ENCODE peak calls at places on chromosomes 11 and 22, in eight cellular contexts. N is neuronal stem cell, B is A549, S is substantia nigra, J is IMR-90, E is epithelial cell of prostate, D is PC-3, R is cardiac muscle cell. O is an unnamed sample.

GRCh38 chr11:121063728-121064127 is 37.3 kb upstream of the TECTA start:
- DNase-seq in N (no peak), B (peak; percentile 3), S (no peak), J (no peak), E (no peak), D (peak; percentile 45), R (no peak), O (no peak)

GRCh38 chr11:10026514-10026913 is 267.5 kb downstream of the SBF2 start:
- DNase-seq in N (no peak), B (no peak), S (no peak), J (peak; percentile 77), E (no peak), D (peak; percentile 20), R (peak; percentile 81), O (no peak)

GRCh38 chr11:117042689-117043088 is 55.5 kb downstream of the SIK3 start:
- DNase-seq in N (no peak), B (no peak), S (no peak), J (no peak), E (no peak), D (no peak), R (no peak), O (no peak)

GRCh38 chr11:113408206-113408605 is 20.6 kb downstream of the ANKK1 start:
- DNase-seq in N (no peak), B (no peak), S (no peak), J (no peak), E (no peak), D (no peak), R (no peak), O (no peak)

GRCh38 chr11:47714554-47715081 is 551 bp downstream of the AGBL2 start:
- DNase-seq in N (peak; percentile 3), B (peak; percentile 11), S (no peak), J (no peak), E (no peak), D (no peak), R (peak; percentile 22), O (no peak)

GRCh38 chr22:26318975-26319374 is 110.1 kb upstream of the ASPHD2 start:
- DNase-seq in N (no peak), B (no peak), S (no peak), J (no peak), E (no peak), D (peak; percentile 32), R (no peak), O (peak; percentile 21)

GRCh38 chr11:47437746-47438418 is 11.1 kb downstream of the RAPSN start:
- DNase-seq in N (no peak), B (no peak), S (peak; percentile 6), J (no peak), E (no peak), D (no peak), R (no peak), O (no peak)

GRCh38 chr22:43151251-43152000 is at the start of gene TSPO:
- DNase-seq in N (peak; percentile 14), B (peak; percentile 40), S (peak; percentile 67), J (peak; percentile 19), E (no peak), D (peak; percentile 39), R (peak; percentile 59), O (no peak)

GRCh38 chr11:72773291-72773690 is 20.6 kb downstream of the STARD10 start:
- DNase-seq in N (no peak), B (no peak), S (no peak), J (peak; percentile 93), E (peak; percentile 48), D (peak; percentile 44), R (peak; percentile 86), O (peak; percentile 88)

GRCh38 chr11:81647374-81647773 is 1086.3 kb downstream of the FAM181B start:
- DNase-seq in N (no peak), B (no peak), S (no peak), J (no peak), E (no peak), D (no peak), R (no peak), O (no peak)

DNA sequence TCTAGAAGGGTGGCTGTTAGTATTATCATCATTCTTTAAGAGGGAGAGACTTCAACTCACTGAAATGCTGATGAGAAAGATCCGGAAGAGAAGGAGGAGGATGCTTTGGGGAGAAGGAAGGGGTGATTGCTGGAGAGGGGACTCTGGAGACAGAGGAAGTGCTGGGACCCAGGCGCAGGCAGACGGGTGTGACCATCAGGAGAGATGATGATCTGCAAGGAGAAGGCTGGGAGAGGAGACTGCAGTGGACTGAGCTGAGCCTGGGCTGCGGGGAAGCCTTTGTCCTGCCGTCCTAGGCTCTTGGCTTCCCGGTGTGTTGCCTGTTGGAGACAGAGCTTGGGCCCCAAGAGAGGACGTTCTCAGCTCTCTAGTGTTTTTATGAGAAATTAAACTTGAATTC is 22.6 kb downstream of the RASD2 start:
- DNase-seq in N (no peak), B (no peak), S (no peak), J (no peak), E (no peak), D (no peak), R (no peak), O (no peak)
- H3K27ac ChIP-seq in N (no peak overlapping the region), B (peak overlapping the region; percentile 90), S (no peak overlapping the region), J (no peak overlapping the region), E (no peak overlapping the region), D (no peak overlapping the region), R (no peak overlapping the region), O (no peak overlapping the region)

DNA sequence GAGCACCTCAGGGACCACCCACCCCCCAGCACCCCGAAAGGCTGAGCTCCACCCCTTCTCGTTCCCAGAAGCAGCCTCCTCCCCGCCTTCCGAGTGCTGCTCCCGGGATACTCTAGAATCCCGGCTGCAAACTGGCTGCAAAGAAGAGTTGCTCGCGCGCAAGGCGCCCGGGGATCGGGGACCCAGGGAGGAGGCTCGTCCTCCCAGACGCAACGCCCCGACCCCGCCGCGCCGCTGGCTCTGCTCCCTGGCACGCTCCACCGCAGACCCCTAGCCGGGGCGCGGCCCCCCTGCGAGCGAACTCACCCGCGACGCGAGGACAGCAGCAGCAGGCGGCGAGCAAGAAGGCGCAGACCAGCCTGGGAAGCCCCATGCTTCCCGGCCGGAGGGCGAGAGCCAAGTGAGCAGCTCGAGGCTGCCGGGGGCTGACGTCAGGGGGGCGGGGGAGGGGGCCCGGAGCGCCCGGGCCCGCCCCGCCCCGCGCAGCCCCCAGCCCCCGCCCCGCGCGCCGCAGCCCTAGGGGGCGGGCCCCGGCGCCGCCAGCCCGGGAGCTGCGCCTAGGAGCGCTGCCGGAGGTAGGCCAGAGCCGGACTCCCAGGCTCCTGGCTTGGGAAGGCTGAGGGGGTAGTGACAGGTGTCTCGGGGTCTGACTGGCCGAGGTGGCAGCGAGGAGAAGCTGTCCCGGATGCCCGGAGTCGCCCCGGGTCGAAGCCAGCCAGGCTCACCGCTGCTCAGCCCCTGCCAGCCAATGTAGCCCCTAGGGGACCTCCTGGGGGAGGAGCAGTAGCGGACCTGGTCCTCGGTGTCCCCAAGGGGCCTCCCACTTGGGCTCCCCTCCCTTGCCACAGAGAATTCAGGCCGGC is at the start of gene MCAM:
- DNase-seq in N (no peak), B (no peak), S (no peak), J (peak; percentile 48), E (no peak), D (peak; percentile 53), R (peak; percentile 51), O (peak; percentile 54)
- H3K27ac ChIP-seq in N (no peak within 1 kb of the TSS), B (peak within 1 kb of the TSS; percentile 79), S (peak within 1 kb of the TSS; percentile 94), J (peak within 1 kb of the TSS; percentile 69), E (peak within 1 kb of the TSS; percentile 84), D (peak within 1 kb of the TSS; percentile 64), R (no peak within 1 kb of the TSS), O (peak within 1 kb of the TSS; percentile 80)

DNA sequence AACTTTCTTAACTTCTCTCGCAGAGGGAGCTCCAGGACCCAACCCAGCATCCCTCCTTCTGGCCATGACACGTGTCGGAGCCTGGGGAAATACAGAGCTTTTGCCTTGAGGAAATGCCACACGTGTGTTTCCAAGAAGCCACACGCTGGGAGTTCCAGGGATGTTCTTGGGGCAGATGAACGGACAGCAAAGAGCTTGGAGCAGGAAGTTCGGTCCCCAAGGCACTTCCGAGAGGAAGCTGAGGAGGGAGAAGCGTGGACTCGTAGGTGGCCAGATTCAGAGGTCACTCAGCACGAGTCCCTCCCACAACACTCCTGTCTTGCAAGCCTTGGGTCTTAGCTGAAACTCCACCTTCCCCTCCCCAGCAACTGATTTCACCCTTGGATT is 34.8 kb upstream of the ETS1 start:
- DNase-seq in N (no peak), B (no peak), S (no peak), J (no peak), E (no peak), D (no peak), R (no peak), O (no peak)
- H3K27ac ChIP-seq in N (no peak overlapping the region), B (no peak overlapping the region), S (no peak overlapping the region), J (no peak overlapping the region), E (no peak overlapping the region), D (peak overlapping the region; percentile 38), R (no peak overlapping the region), O (no peak overlapping the region)

GRCh38 chr11:16809901-16810668 is 71.6 kb downstream of the C11orf58 start:
- DNase-seq in N (no peak), B (no peak), S (peak; percentile 56), J (peak; percentile 33), E (peak; percentile 46), D (peak; percentile 82), R (peak; percentile 74), O (no peak)
- H3K27ac ChIP-seq in N (no peak overlapping the region), B (no peak overlapping the region), S (no peak overlapping the region), J (no peak overlapping the region), E (no peak overlapping the region), D (no peak overlapping the region), R (no peak overlapping the region), O (no peak overlapping the region)

GRCh38 chr11:111177037-111177988 is 68.2 kb upstream of the POU2AF2 start:
- DNase-seq in N (no peak), B (no peak), S (no peak), J (no peak), E (no peak), D (no peak), R (no peak), O (no peak)

GRCh38 chr11:111173221-111173620 is 72.3 kb upstream of the POU2AF2 start:
- DNase-seq in N (no peak), B (no peak), S (no peak), J (peak; percentile 35), E (no peak), D (no peak), R (no peak), O (no peak)

GRCh38 chr11:111170761-111171379 is 74.7 kb upstream of the POU2AF2 start:
- DNase-seq in N (no peak), B (no peak), S (no peak), J (no peak), E (no peak), D (no peak), R (no peak), O (no peak)

DNA sequence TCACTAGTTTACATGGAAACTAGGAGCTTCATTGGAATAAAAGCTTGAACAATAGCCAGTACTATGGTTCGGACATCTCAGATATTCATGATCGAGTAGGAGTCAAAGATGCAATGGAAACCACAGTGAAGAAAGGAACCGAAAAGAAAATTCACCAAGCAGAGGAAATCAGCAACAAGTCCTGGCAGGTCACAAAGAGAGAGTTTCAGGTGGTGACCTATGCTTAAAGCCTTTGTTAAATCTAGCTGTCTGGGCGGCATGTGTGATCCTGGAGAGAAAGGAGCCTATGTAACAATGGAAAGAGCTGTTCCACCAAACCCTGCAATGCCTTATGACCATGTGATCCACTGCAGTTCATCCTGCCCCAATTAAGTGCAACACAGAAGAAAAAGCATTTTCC is 68.9 kb upstream of the POU2AF2 start:
- DNase-seq in N (no peak), B (no peak), S (no peak), J (no peak), E (no peak), D (no peak), R (no peak), O (no peak)
- H3K27ac ChIP-seq in N (no peak overlapping the region), B (no peak overlapping the region), S (no peak overlapping the region), J (no peak overlapping the region), E (no peak overlapping the region), D (no peak overlapping the region), R (no peak overlapping the region), O (no peak overlapping the region)

O was measured in SJCRH30.